ENCODE peak calls at places on chromosome 18, in ten cellular contexts. One of them, this sample, is unnamed.

GRCh38 chr18:23487738-23488625 is 15.3 kb upstream of the RMC1 start:
- DNase-seq in activated effector memory CD4-positive, alpha-beta T cell treated with anti-CD3 and anti-CD28 coated beads, Interleukin-2, amount 50 U/mL, for 16 hours: peak
- DNase-seq in fibroblast of the aortic adventitia: peak
- DNase-seq in A549: no peak
- DNase-seq in NCI-H1105: no peak
- DNase-seq in activated gamma-delta T cell treated with anti-CD3 and anti-CD28 coated beads, Interleukin-2, amount 50 U/mL, for 16 hours: no peak
- DNase-seq in activated CD8-positive, alpha-beta memory T cell treated with anti-CD3 and anti-CD28 coated beads for 24 hours: peak
- DNase-seq in sigmoid colon: no peak
- DNase-seq in left colon: no peak
- DNase-seq in NCI-H1417: no peak
- DNase-seq in this sample: no peak

GRCh38 chr18:72375628-72376027 is 168.5 kb downstream of the CBLN2 start:
- DNase-seq in activated effector memory CD4-positive, alpha-beta T cell treated with anti-CD3 and anti-CD28 coated beads, Interleukin-2, amount 50 U/mL, for 16 hours: no peak
- DNase-seq in fibroblast of the aortic adventitia: no peak
- DNase-seq in A549: no peak
- DNase-seq in NCI-H1105: no peak
- DNase-seq in activated gamma-delta T cell treated with anti-CD3 and anti-CD28 coated beads, Interleukin-2, amount 50 U/mL, for 16 hours: no peak
- DNase-seq in activated CD8-positive, alpha-beta memory T cell treated with anti-CD3 and anti-CD28 coated beads for 24 hours: no peak
- DNase-seq in sigmoid colon: no peak
- DNase-seq in left colon: no peak
- DNase-seq in NCI-H1417: no peak
- DNase-seq in this sample: no peak

GRCh38 chr18:49174478-49174877 is 223.7 kb upstream of the SMAD7 start:
- DNase-seq in activated effector memory CD4-positive, alpha-beta T cell treated with anti-CD3 and anti-CD28 coated beads, Interleukin-2, amount 50 U/mL, for 16 hours: no peak
- DNase-seq in fibroblast of the aortic adventitia: peak
- DNase-seq in A549: no peak
- DNase-seq in NCI-H1105: no peak
- DNase-seq in activated gamma-delta T cell treated with anti-CD3 and anti-CD28 coated beads, Interleukin-2, amount 50 U/mL, for 16 hours: no peak
- DNase-seq in activated CD8-positive, alpha-beta memory T cell treated with anti-CD3 and anti-CD28 coated beads for 24 hours: no peak
- DNase-seq in sigmoid colon: no peak
- DNase-seq in left colon: no peak
- DNase-seq in NCI-H1417: no peak
- DNase-seq in this sample: no peak

GRCh38 chr18:32213693-32214092 is 23.9 kb downstream of the MEP1B start:
- DNase-seq in activated effector memory CD4-positive, alpha-beta T cell treated with anti-CD3 and anti-CD28 coated beads, Interleukin-2, amount 50 U/mL, for 16 hours: no peak
- DNase-seq in fibroblast of the aortic adventitia: no peak
- DNase-seq in A549: no peak
- DNase-seq in NCI-H1105: no peak
- DNase-seq in activated gamma-delta T cell treated with anti-CD3 and anti-CD28 coated beads, Interleukin-2, amount 50 U/mL, for 16 hours: no peak
- DNase-seq in activated CD8-positive, alpha-beta memory T cell treated with anti-CD3 and anti-CD28 coated beads for 24 hours: no peak
- DNase-seq in sigmoid colon: no peak
- DNase-seq in left colon: no peak
- DNase-seq in NCI-H1417: peak
- DNase-seq in this sample: no peak

GRCh38 chr18:46276736-46277135 is 172.6 kb downstream of the HAUS1 start:
- DNase-seq in activated effector memory CD4-positive, alpha-beta T cell treated with anti-CD3 and anti-CD28 coated beads, Interleukin-2, amount 50 U/mL, for 16 hours: no peak
- DNase-seq in fibroblast of the aortic adventitia: no peak
- DNase-seq in A549: no peak
- DNase-seq in NCI-H1105: no peak
- DNase-seq in activated gamma-delta T cell treated with anti-CD3 and anti-CD28 coated beads, Interleukin-2, amount 50 U/mL, for 16 hours: no peak
- DNase-seq in activated CD8-positive, alpha-beta memory T cell treated with anti-CD3 and anti-CD28 coated beads for 24 hours: no peak
- DNase-seq in sigmoid colon: no peak
- DNase-seq in left colon: no peak
- DNase-seq in NCI-H1417: no peak
- DNase-seq in this sample: no peak

GRCh38 chr18:63997041-63997440 is 27.2 kb downstream of the SERPINB8 start:
- DNase-seq in activated effector memory CD4-positive, alpha-beta T cell treated with anti-CD3 and anti-CD28 coated beads, Interleukin-2, amount 50 U/mL, for 16 hours: no peak
- DNase-seq in fibroblast of the aortic adventitia: no peak
- DNase-seq in A549: no peak
- DNase-seq in NCI-H1105: no peak
- DNase-seq in activated gamma-delta T cell treated with anti-CD3 and anti-CD28 coated beads, Interleukin-2, amount 50 U/mL, for 16 hours: no peak
- DNase-seq in activated CD8-positive, alpha-beta memory T cell treated with anti-CD3 and anti-CD28 coated beads for 24 hours: no peak
- DNase-seq in sigmoid colon: no peak
- DNase-seq in left colon: no peak
- DNase-seq in NCI-H1417: no peak
- DNase-seq in this sample: no peak

GRCh38 chr18:26003391-26003790 is 87.0 kb downstream of the SS18 start:
- DNase-seq in activated effector memory CD4-positive, alpha-beta T cell treated with anti-CD3 and anti-CD28 coated beads, Interleukin-2, amount 50 U/mL, for 16 hours: no peak
- DNase-seq in fibroblast of the aortic adventitia: peak
- DNase-seq in A549: no peak
- DNase-seq in NCI-H1105: peak
- DNase-seq in activated gamma-delta T cell treated with anti-CD3 and anti-CD28 coated beads, Interleukin-2, amount 50 U/mL, for 16 hours: no peak
- DNase-seq in activated CD8-positive, alpha-beta memory T cell treated with anti-CD3 and anti-CD28 coated beads for 24 hours: no peak
- DNase-seq in sigmoid colon: no peak
- DNase-seq in left colon: no peak
- DNase-seq in NCI-H1417: no peak
- DNase-seq in this sample: no peak

GRCh38 chr18:8329186-8329771 is 280.0 kb upstream of the RAB12 start:
- DNase-seq in activated effector memory CD4-positive, alpha-beta T cell treated with anti-CD3 and anti-CD28 coated beads, Interleukin-2, amount 50 U/mL, for 16 hours: no peak
- DNase-seq in fibroblast of the aortic adventitia: peak
- DNase-seq in A549: no peak
- DNase-seq in NCI-H1105: no peak
- DNase-seq in activated gamma-delta T cell treated with anti-CD3 and anti-CD28 coated beads, Interleukin-2, amount 50 U/mL, for 16 hours: no peak
- DNase-seq in activated CD8-positive, alpha-beta memory T cell treated with anti-CD3 and anti-CD28 coated beads for 24 hours: no peak
- DNase-seq in sigmoid colon: no peak
- DNase-seq in left colon: no peak
- DNase-seq in NCI-H1417: no peak
- DNase-seq in this sample: no peak

GRCh38 chr18:31041346-31042067 is 1.0 kb downstream of the DSC3 start:
- DNase-seq in activated effector memory CD4-positive, alpha-beta T cell treated with anti-CD3 and anti-CD28 coated beads, Interleukin-2, amount 50 U/mL, for 16 hours: no peak
- DNase-seq in fibroblast of the aortic adventitia: no peak
- DNase-seq in A549: no peak
- DNase-seq in NCI-H1105: no peak
- DNase-seq in activated gamma-delta T cell treated with anti-CD3 and anti-CD28 coated beads, Interleukin-2, amount 50 U/mL, for 16 hours: no peak
- DNase-seq in activated CD8-positive, alpha-beta memory T cell treated with anti-CD3 and anti-CD28 coated beads for 24 hours: no peak
- DNase-seq in sigmoid colon: no peak
- DNase-seq in left colon: no peak
- DNase-seq in NCI-H1417: no peak
- DNase-seq in this sample: no peak

This sample was measured in HCT116.